ENCODE peak calls at places on chromosomes 11 and 22, in eight cellular contexts. One of them, this sample, is unnamed.

GRCh38 chr22:42316988-42317387 is 46.5 kb upstream of the TCF20 start:
- DNase-seq in fibroblast of lung: no peak
- DNase-seq in fibroblast of mammary gland: peak; percentile 32
- DNase-seq in kidney: no peak
- DNase-seq in B cell: no peak
- DNase-seq in HepG2: no peak
- DNase-seq in spleen: no peak
- DNase-seq in sigmoid colon: peak; percentile 87
- DNase-seq in this sample: no peak

GRCh38 chr11:119101367-119101758 is 290 bp downstream of the DPAGT1 start:
- DNase-seq in fibroblast of lung: no peak
- DNase-seq in fibroblast of mammary gland: peak; percentile 21
- DNase-seq in kidney: no peak
- DNase-seq in B cell: no peak
- DNase-seq in HepG2: peak; percentile 38
- DNase-seq in spleen: no peak
- DNase-seq in sigmoid colon: no peak
- DNase-seq in this sample: no peak

GRCh38 chr11:102237096-102237735 is 80.1 kb upstream of the BIRC3 start:
- DNase-seq in fibroblast of lung: peak; percentile 31
- DNase-seq in fibroblast of mammary gland: peak; percentile 71
- DNase-seq in kidney: no peak
- DNase-seq in B cell: no peak
- DNase-seq in HepG2: no peak
- DNase-seq in spleen: no peak
- DNase-seq in sigmoid colon: no peak
- DNase-seq in this sample: no peak

GRCh38 chr11:121649798-121650197 is 197.0 kb upstream of the SORL1-AS1 start:
- DNase-seq in fibroblast of lung: no peak
- DNase-seq in fibroblast of mammary gland: no peak
- DNase-seq in kidney: no peak
- DNase-seq in B cell: no peak
- DNase-seq in HepG2: no peak
- DNase-seq in spleen: no peak
- DNase-seq in sigmoid colon: no peak
- DNase-seq in this sample: no peak

GRCh38 chr11:72111803-72112540 is 523 bp downstream of the ANAPC15 start:
- DNase-seq in fibroblast of lung: peak; percentile 100
- DNase-seq in fibroblast of mammary gland: peak; percentile 99
- DNase-seq in kidney: peak; percentile 96
- DNase-seq in B cell: peak; percentile 69
- DNase-seq in HepG2: peak; percentile 99
- DNase-seq in spleen: peak; percentile 95
- DNase-seq in sigmoid colon: peak; percentile 99
- DNase-seq in this sample: peak; percentile 97

GRCh38 chr11:48066881-48067800 is 86.8 kb downstream of the PTPRJ start:
- DNase-seq in fibroblast of lung: no peak
- DNase-seq in fibroblast of mammary gland: peak; percentile 55
- DNase-seq in kidney: no peak
- DNase-seq in B cell: peak; percentile 29
- DNase-seq in HepG2: no peak
- DNase-seq in spleen: peak; percentile 62
- DNase-seq in sigmoid colon: no peak
- DNase-seq in this sample: peak; percentile 56

GRCh38 chr11:128471138-128471661 is 116.2 kb downstream of the ETS1 start:
- DNase-seq in fibroblast of lung: no peak
- DNase-seq in fibroblast of mammary gland: no peak
- DNase-seq in kidney: peak; percentile 76
- DNase-seq in B cell: peak; percentile 48
- DNase-seq in HepG2: no peak
- DNase-seq in spleen: peak; percentile 89
- DNase-seq in sigmoid colon: no peak
- DNase-seq in this sample: no peak

GRCh38 chr22:42902875-42903510 is 45.9 kb upstream of the ARFGAP3 start:
- DNase-seq in fibroblast of lung: peak; percentile 61
- DNase-seq in fibroblast of mammary gland: peak; percentile 15
- DNase-seq in kidney: no peak
- DNase-seq in B cell: no peak
- DNase-seq in HepG2: no peak
- DNase-seq in spleen: no peak
- DNase-seq in sigmoid colon: peak; percentile 89
- DNase-seq in this sample: no peak

GRCh38 chr11:29333993-29334780 is 682.6 kb downstream of the KCNA4 start:
- DNase-seq in fibroblast of lung: peak; percentile 67
- DNase-seq in fibroblast of mammary gland: peak; percentile 57
- DNase-seq in kidney: no peak
- DNase-seq in B cell: no peak
- DNase-seq in HepG2: peak; percentile 32
- DNase-seq in spleen: no peak
- DNase-seq in sigmoid colon: no peak
- DNase-seq in this sample: no peak

GRCh38 chr11:70109006-70109405 is 30.9 kb downstream of the ANO1 start:
- DNase-seq in fibroblast of lung: no peak
- DNase-seq in fibroblast of mammary gland: no peak
- DNase-seq in kidney: peak; percentile 85
- DNase-seq in B cell: no peak
- DNase-seq in HepG2: no peak
- DNase-seq in spleen: no peak
- DNase-seq in sigmoid colon: no peak
- DNase-seq in this sample: no peak

GRCh38 chr11:120929664-120930154 is 94.2 kb upstream of the TBCEL start:
- DNase-seq in fibroblast of lung: peak; percentile 46
- DNase-seq in fibroblast of mammary gland: peak; percentile 38
- DNase-seq in kidney: no peak
- DNase-seq in B cell: peak; percentile 39
- DNase-seq in HepG2: peak; percentile 30
- DNase-seq in spleen: no peak
- DNase-seq in sigmoid colon: no peak
- DNase-seq in this sample: no peak

GRCh38 chr11:2570841-2571597 is 126.2 kb downstream of the KCNQ1 start:
- DNase-seq in fibroblast of lung: no peak
- DNase-seq in fibroblast of mammary gland: no peak
- DNase-seq in kidney: peak; percentile 63
- DNase-seq in B cell: no peak
- DNase-seq in HepG2: no peak
- DNase-seq in spleen: peak; percentile 52
- DNase-seq in sigmoid colon: peak; percentile 56
- DNase-seq in this sample: peak; percentile 42

GRCh38 chr11:24635588-24636290 is 138.9 kb downstream of the LUZP2 start:
- DNase-seq in fibroblast of lung: no peak
- DNase-seq in fibroblast of mammary gland: no peak
- DNase-seq in kidney: no peak
- DNase-seq in B cell: no peak
- DNase-seq in HepG2: no peak
- DNase-seq in spleen: no peak
- DNase-seq in sigmoid colon: no peak
- DNase-seq in this sample: no peak

GRCh38 chr11:132595711-132596111 is 936.6 kb downstream of the OPCML start:
- DNase-seq in fibroblast of lung: peak; percentile 16
- DNase-seq in fibroblast of mammary gland: no peak
- DNase-seq in kidney: no peak
- DNase-seq in B cell: no peak
- DNase-seq in HepG2: no peak
- DNase-seq in spleen: no peak
- DNase-seq in sigmoid colon: no peak
- DNase-seq in this sample: no peak

GRCh38 chr11:120339394-120339890 is 3.2 kb downstream of the ARHGEF12 start:
- DNase-seq in fibroblast of lung: peak; percentile 54
- DNase-seq in fibroblast of mammary gland: peak; percentile 35
- DNase-seq in kidney: no peak
- DNase-seq in B cell: no peak
- DNase-seq in HepG2: peak; percentile 40
- DNase-seq in spleen: no peak
- DNase-seq in sigmoid colon: no peak
- DNase-seq in this sample: no peak

GRCh38 chr11:20000022-20000392 is 160.3 kb downstream of the DBX1 start:
- DNase-seq in fibroblast of lung: no peak
- DNase-seq in fibroblast of mammary gland: no peak
- DNase-seq in kidney: no peak
- DNase-seq in B cell: no peak
- DNase-seq in HepG2: no peak
- DNase-seq in spleen: no peak
- DNase-seq in sigmoid colon: no peak
- DNase-seq in this sample: no peak

GRCh38 chr11:66001941-66002647 is at the start of the genes BANF1 and EIF1AD:
- DNase-seq in fibroblast of lung: peak; percentile 99
- DNase-seq in fibroblast of mammary gland: peak; percentile 98
- DNase-seq in kidney: peak; percentile 95
- DNase-seq in B cell: peak; percentile 88
- DNase-seq in HepG2: peak; percentile 96
- DNase-seq in spleen: peak; percentile 95
- DNase-seq in sigmoid colon: peak; percentile 97
- DNase-seq in this sample: peak; percentile 95
- TF ChIP-seq CTCF in fibroblast of lung: no peak
- TF ChIP-seq CTCF in fibroblast of mammary gland: no peak
- TF ChIP-seq CTCF in kidney: no peak
- TF ChIP-seq CTCF in B cell: no peak
- TF ChIP-seq CTCF in HepG2: peak; percentile 44
- TF ChIP-seq CTCF in spleen: no peak
- TF ChIP-seq CTCF in sigmoid colon: no peak
- TF ChIP-seq CTCF in this sample: no peak

DNA sequence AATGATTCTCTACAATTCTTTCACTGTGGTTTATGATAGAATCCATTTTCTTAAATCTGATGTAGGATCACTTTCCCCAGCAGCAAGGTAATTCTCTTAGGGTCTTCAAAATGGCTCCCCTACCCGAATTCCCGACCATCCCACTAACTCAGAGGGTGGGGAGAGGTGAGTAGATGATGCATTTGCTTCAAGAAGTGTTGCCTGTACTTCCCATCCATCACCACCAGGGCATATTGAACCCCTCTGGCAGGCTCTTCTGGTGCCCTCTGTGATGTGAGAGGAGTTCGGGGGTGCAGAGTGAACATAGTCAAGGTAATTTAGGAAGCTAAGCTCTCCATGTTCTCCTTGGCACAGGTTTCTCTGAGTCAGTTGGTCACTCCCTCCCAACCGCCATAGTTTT is 52.3 kb downstream of the ZNRF3 start:
- DNase-seq in fibroblast of lung: no peak
- DNase-seq in fibroblast of mammary gland: no peak
- DNase-seq in kidney: no peak
- DNase-seq in B cell: no peak
- DNase-seq in HepG2: no peak
- DNase-seq in spleen: no peak
- DNase-seq in sigmoid colon: no peak
- DNase-seq in this sample: no peak
- TF ChIP-seq CTCF in fibroblast of lung: peak; percentile 25
- TF ChIP-seq CTCF in fibroblast of mammary gland: no peak
- TF ChIP-seq CTCF in kidney: no peak
- TF ChIP-seq CTCF in B cell: peak; percentile 27
- TF ChIP-seq CTCF in HepG2: no peak
- TF ChIP-seq CTCF in spleen: no peak
- TF ChIP-seq CTCF in sigmoid colon: peak; percentile 25
- TF ChIP-seq CTCF in this sample: peak; percentile 52

GRCh38 chr11:104329043-104329442 is 165.1 kb upstream of the PDGFD start:
- DNase-seq in fibroblast of lung: no peak
- DNase-seq in fibroblast of mammary gland: no peak
- DNase-seq in kidney: no peak
- DNase-seq in B cell: no peak
- DNase-seq in HepG2: no peak
- DNase-seq in spleen: no peak
- DNase-seq in sigmoid colon: no peak
- DNase-seq in this sample: no peak

GRCh38 chr11:104333977-104334376 is 170.0 kb upstream of the PDGFD start:
- DNase-seq in fibroblast of lung: no peak
- DNase-seq in fibroblast of mammary gland: peak; percentile 19
- DNase-seq in kidney: no peak
- DNase-seq in B cell: no peak
- DNase-seq in HepG2: peak; percentile 7
- DNase-seq in spleen: no peak
- DNase-seq in sigmoid colon: no peak
- DNase-seq in this sample: no peak

GRCh38 chr11:104327864-104328513 is 164.0 kb upstream of the PDGFD start:
- DNase-seq in fibroblast of lung: no peak
- DNase-seq in fibroblast of mammary gland: no peak
- DNase-seq in kidney: no peak
- DNase-seq in B cell: no peak
- DNase-seq in HepG2: no peak
- DNase-seq in spleen: no peak
- DNase-seq in sigmoid colon: no peak
- DNase-seq in this sample: no peak

GRCh38 chr11:104328514-104328912 is 164.6 kb upstream of the PDGFD start:
- DNase-seq in fibroblast of lung: no peak
- DNase-seq in fibroblast of mammary gland: no peak
- DNase-seq in kidney: no peak
- DNase-seq in B cell: no peak
- DNase-seq in HepG2: no peak
- DNase-seq in spleen: no peak
- DNase-seq in sigmoid colon: no peak
- DNase-seq in this sample: no peak

DNA sequence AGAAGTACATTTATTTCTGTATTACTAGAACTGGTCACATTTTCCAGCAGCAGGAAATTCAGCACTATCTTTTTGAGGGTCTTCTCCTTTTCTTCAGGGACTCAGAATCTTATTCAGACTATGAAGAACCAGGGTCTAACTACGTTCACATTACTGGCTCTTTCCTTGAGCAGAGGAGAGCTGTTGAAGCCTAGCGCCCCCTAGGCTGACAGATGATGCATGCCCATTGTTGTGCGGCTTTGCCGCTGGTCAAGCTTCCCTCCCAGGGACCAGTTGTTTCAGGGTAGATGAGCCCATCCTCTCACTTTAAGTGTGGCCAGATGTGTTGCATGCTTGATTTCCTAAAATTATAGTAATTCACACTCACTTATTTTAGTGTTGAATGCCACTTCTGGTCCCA is 168.2 kb upstream of the PDGFD start:
- DNase-seq in fibroblast of lung: no peak
- DNase-seq in fibroblast of mammary gland: peak; percentile 2
- DNase-seq in kidney: no peak
- DNase-seq in B cell: no peak
- DNase-seq in HepG2: peak; percentile 5
- DNase-seq in spleen: no peak
- DNase-seq in sigmoid colon: no peak
- DNase-seq in this sample: no peak
- TF ChIP-seq CTCF in fibroblast of lung: no peak
- TF ChIP-seq CTCF in fibroblast of mammary gland: peak; percentile 23
- TF ChIP-seq CTCF in kidney: no peak
- TF ChIP-seq CTCF in B cell: no peak
- TF ChIP-seq CTCF in HepG2: peak; percentile 40
- TF ChIP-seq CTCF in spleen: no peak
- TF ChIP-seq CTCF in sigmoid colon: no peak
- TF ChIP-seq CTCF in this sample: peak; percentile 23

DNA sequence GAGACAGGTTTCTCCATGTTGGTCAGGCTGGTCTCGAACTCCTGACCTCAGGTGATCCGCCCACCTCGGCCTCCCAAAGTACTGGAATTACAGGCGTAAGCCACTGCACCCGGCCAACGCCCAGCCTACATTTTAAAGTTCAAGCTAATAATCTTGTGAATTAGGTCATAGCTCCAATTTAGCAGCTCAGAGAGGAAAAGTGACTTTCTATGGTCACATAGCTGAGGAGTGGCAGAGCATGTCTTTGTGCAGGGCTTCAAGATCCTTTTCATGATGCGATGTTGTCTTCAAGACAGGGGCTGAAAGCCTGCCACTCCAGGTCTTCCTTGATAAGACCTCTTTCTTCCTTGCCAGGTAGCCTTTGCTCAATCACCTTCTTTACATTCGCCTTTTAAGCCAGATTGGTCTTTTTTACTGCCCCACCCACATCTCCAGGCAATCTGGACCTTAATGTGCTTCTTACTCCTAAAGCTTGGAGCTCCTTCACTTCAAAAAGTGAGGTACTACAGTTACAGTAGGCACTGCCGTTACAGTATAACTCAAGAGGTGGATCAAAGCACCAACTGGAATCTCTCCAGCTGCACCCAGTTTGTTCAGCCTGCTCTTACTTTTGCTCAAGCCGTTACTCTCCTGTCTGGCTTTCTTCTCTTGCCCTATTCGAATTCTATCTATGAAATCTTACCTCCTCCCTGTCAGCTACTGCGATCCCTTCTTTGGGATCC is 18.2 kb downstream of the YWHAH start:
- DNase-seq in fibroblast of lung: no peak
- DNase-seq in fibroblast of mammary gland: no peak
- DNase-seq in kidney: no peak
- DNase-seq in B cell: no peak
- DNase-seq in HepG2: no peak
- DNase-seq in spleen: peak; percentile 17
- DNase-seq in sigmoid colon: peak; percentile 7
- DNase-seq in this sample: no peak
- TF ChIP-seq CTCF in fibroblast of lung: no peak
- TF ChIP-seq CTCF in fibroblast of mammary gland: no peak
- TF ChIP-seq CTCF in kidney: no peak
- TF ChIP-seq CTCF in B cell: no peak
- TF ChIP-seq CTCF in HepG2: no peak
- TF ChIP-seq CTCF in spleen: no peak
- TF ChIP-seq CTCF in sigmoid colon: no peak
- TF ChIP-seq CTCF in this sample: no peak